ENCODE peak calls at places on chromosomes 12 and 14, in six cellular contexts. R is kidney, B is mesenchymal stem cell, K is heart left ventricle, A is substantia nigra, I is hepatocyte. O is an unnamed sample.

GRCh38 chr14:104512771-104513640 is 66.6 kb upstream of the C14orf180 start:
- DNase-seq in R (no peak), B (no peak), K (no peak), A (peak; percentile 54), I (no peak), O (no peak)

GRCh38 chr14:95101736-95102677 is 55.3 kb downstream of the DICER1 start:
- DNase-seq in R (no peak), B (no peak), K (no peak), A (no peak), I (no peak), O (no peak)

GRCh38 chr12:3389911-3390310 is 101.1 kb upstream of the PRMT8 start:
- DNase-seq in R (no peak), B (no peak), K (no peak), A (no peak), I (no peak), O (no peak)

GRCh38 chr14:34676516-34677211 is 37.7 kb downstream of the CFL2 start:
- DNase-seq in R (no peak), B (no peak), K (no peak), A (no peak), I (no peak), O (no peak)

GRCh38 chr12:114291389-114292075 is 114.4 kb downstream of the TBX5 start:
- DNase-seq in R (no peak), B (no peak), K (no peak), A (no peak), I (no peak), O (no peak)

GRCh38 chr14:72606879-72607278 is 287.0 kb downstream of the DPF3 start:
- DNase-seq in R (no peak), B (no peak), K (no peak), A (no peak), I (no peak), O (no peak)

GRCh38 chr12:116376354-116377193 is 99.1 kb upstream of the MED13L start:
- DNase-seq in R (no peak), B (peak; percentile 88), K (no peak), A (no peak), I (no peak), O (no peak)

GRCh38 chr12:96578526-96579125 is 89.2 kb downstream of the CFAP54 start:
- DNase-seq in R (no peak), B (peak; percentile 65), K (no peak), A (no peak), I (peak; percentile 70), O (no peak)

GRCh38 chr12:114500775-114501473 is 95.0 kb upstream of the TBX5 start:
- DNase-seq in R (no peak), B (no peak), K (no peak), A (no peak), I (no peak), O (no peak)

GRCh38 chr14:104536942-104537612 is 42.5 kb upstream of the C14orf180 start:
- DNase-seq in R (peak; percentile 31), B (peak; percentile 15), K (no peak), A (no peak), I (peak; percentile 82), O (no peak)

GRCh38 chr14:36747411-36748184 is 85.9 kb downstream of the PAX9 start:
- DNase-seq in R (no peak), B (peak; percentile 4), K (no peak), A (no peak), I (no peak), O (no peak)

GRCh38 chr14:97185186-97185585 is 388.0 kb downstream of the VRK1 start:
- DNase-seq in R (no peak), B (no peak), K (no peak), A (no peak), I (peak; percentile 38), O (no peak)

GRCh38 chr12:126831115-126831514 is 1435.9 kb upstream of the TMEM132C start:
- DNase-seq in R (no peak), B (no peak), K (no peak), A (no peak), I (no peak), O (no peak)

GRCh38 chr12:131135786-131136538 is 182.3 kb downstream of the ADGRD1 start:
- DNase-seq in R (peak; percentile 56), B (no peak), K (no peak), A (no peak), I (no peak), O (no peak)

GRCh38 chr12:6030081-6030480 is 85.0 kb upstream of the ANO2 start:
- DNase-seq in R (no peak), B (no peak), K (no peak), A (no peak), I (no peak), O (no peak)

GRCh38 chr12:84336231-84336630 is 576.4 kb downstream of the SLC6A15 start:
- DNase-seq in R (no peak), B (no peak), K (no peak), A (no peak), I (no peak), O (no peak)

GRCh38 chr12:80512781-80513180 is 68.7 kb downstream of the PTPRQ start:
- DNase-seq in R (no peak), B (no peak), K (no peak), A (no peak), I (no peak), O (no peak)

GRCh38 chr12:42030588-42030987 is 114.1 kb downstream of the GXYLT1 start:
- DNase-seq in R (no peak), B (no peak), K (no peak), A (no peak), I (no peak), O (no peak)

GRCh38 chr12:68971404-68971803 is 38.4 kb upstream of the CPM start:
- DNase-seq in R (no peak), B (peak; percentile 55), K (no peak), A (no peak), I (no peak), O (no peak)

GRCh38 chr12:116161588-116161987 is 115.9 kb downstream of the MED13L start:
- DNase-seq in R (no peak), B (no peak), K (no peak), A (no peak), I (no peak), O (no peak)

GRCh38 chr14:90568405-90568804 is 171.6 kb downstream of the CALM1 start:
- DNase-seq in R (no peak), B (no peak), K (no peak), A (no peak), I (no peak), O (peak; percentile 36)

GRCh38 chr12:5694759-5695409 is 250.2 kb downstream of the ANO2 start:
- DNase-seq in R (no peak), B (peak; percentile 26), K (no peak), A (no peak), I (peak; percentile 23), O (no peak)

GRCh38 chr12:57609091-57609780 is 2.0 kb upstream of the ARHGEF25 start:
- DNase-seq in R (no peak), B (no peak), K (no peak), A (no peak), I (no peak), O (no peak)
- H3K27ac ChIP-seq in R (no peak overlapping the region), B (no peak overlapping the region), K (peak overlapping the region; percentile 88), A (no peak overlapping the region), I (no peak overlapping the region), O (no peak overlapping the region)

GRCh38 chr14:69046468-69046867 is 67.4 kb upstream of the ACTN1 start:
- DNase-seq in R (no peak), B (no peak), K (peak; percentile 70), A (no peak), I (peak; percentile 45), O (no peak)

GRCh38 chr14:69045857-69046351 is 66.8 kb upstream of the ACTN1 start:
- DNase-seq in R (no peak), B (peak; percentile 38), K (peak; percentile 29), A (no peak), I (no peak), O (no peak)

GRCh38 chr14:69044965-69045555 is 66.0 kb upstream of the ACTN1 start:
- DNase-seq in R (no peak), B (no peak), K (peak; percentile 72), A (no peak), I (no peak), O (no peak)

GRCh38 chr14:69048456-69048855 is 69.4 kb upstream of the ACTN1 start:
- DNase-seq in R (no peak), B (no peak), K (peak; percentile 34), A (peak; percentile 30), I (peak; percentile 48), O (no peak)

GRCh38 chr14:69047255-69047654 is 68.2 kb upstream of the ACTN1 start:
- DNase-seq in R (no peak), B (no peak), K (no peak), A (no peak), I (no peak), O (no peak)
- H3K27ac ChIP-seq in R (no peak overlapping the region), B (no peak overlapping the region), K (peak overlapping the region; percentile 67), A (no peak overlapping the region), I (no peak overlapping the region), O (no peak overlapping the region)

GRCh38 chr12:51898937-51899336 is 8.4 kb upstream of the ACVRL1 start:
- DNase-seq in R (peak; percentile 38), B (peak; percentile 93), K (no peak), A (no peak), I (peak; percentile 5), O (no peak)

GRCh38 chr12:51895378-51896135 is 7.7 kb downstream of the ANKRD33 start:
- DNase-seq in R (no peak), B (no peak), K (no peak), A (no peak), I (no peak), O (no peak)

GRCh38 chr12:51896236-51896635 is 8.3 kb downstream of the ANKRD33 start:
- DNase-seq in R (no peak), B (no peak), K (no peak), A (no peak), I (no peak), O (no peak)

GRCh38 chr12:51898506-51898905 is 8.8 kb upstream of the ACVRL1 start:
- DNase-seq in R (no peak), B (no peak), K (no peak), A (no peak), I (no peak), O (no peak)

GRCh38 chr12:51897181-51897580 is 9.3 kb downstream of the ANKRD33 start:
- DNase-seq in R (no peak), B (no peak), K (peak; percentile 61), A (no peak), I (no peak), O (no peak)
- H3K27ac ChIP-seq in R (peak overlapping the region; percentile 12), B (no peak overlapping the region), K (peak overlapping the region; percentile 85), A (no peak overlapping the region), I (no peak overlapping the region), O (no peak overlapping the region)

DNA sequence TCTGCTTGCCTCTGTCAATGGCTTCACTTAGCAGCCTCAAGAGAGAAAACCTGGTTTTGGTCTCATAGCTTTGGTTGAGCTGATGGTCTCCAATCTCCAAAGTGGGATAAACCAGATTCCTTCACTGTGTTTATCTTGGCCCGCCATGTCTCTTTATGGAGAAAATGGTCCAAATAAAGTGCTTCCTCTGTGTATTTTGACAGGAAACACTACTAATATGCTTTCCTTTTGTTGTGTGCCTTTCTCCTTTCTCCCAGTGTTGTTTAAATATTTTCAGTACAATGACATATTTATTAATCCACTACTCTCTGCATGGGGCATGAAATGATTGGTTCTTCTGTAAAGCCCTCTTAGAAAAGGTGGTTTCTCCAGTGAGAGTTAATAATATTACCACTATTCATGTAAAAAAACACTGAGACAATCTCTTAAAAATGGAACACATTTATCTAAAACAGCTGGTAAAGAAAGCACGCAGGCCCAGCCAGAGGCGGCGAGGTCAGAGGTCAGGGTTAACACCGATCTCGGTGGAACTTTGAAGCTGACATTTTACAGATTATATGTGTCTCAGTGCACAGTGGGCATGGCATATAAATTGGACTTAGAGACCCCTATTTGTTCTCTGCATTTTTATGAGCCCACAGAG is 24.2 kb downstream of the TMEM30B start:
- DNase-seq in R (no peak), B (no peak), K (no peak), A (no peak), I (no peak), O (no peak)
- H3K27ac ChIP-seq in R (no peak overlapping the region), B (no peak overlapping the region), K (no peak overlapping the region), A (no peak overlapping the region), I (peak overlapping the region; percentile 29), O (no peak overlapping the region)

O was measured in caudate nucleus.